ENCODE peak calls at places on chromosomes 6 and 20, in five cellular contexts. Q is adrenal gland, X is H9, Y is endodermal cell, Z is OCI-LY7. D is an unnamed sample. For H3K4me1, the result is how much of the 10 kb centered on the place peaks cover.

GRCh38 chr6:150241751-150242150 is 98.9 kb downstream of the PPP1R14C start:
- DNase-seq in X (no peak), Z (no peak), Y (no peak), Q (no peak), D (no peak)

GRCh38 chr6:160388922-160389321 is 40.7 kb downstream of the SLC22A3 start:
- DNase-seq in Z (no peak), Y (no peak), X (no peak), Q (no peak), D (no peak)

GRCh38 chr6:142478117-142478516 is 176.3 kb downstream of the ADGRG6 start:
- DNase-seq in X (peak), Z (peak), Y (peak), Q (no peak), D (no peak)

GRCh38 chr6:45630801-45631200 is 253.1 kb upstream of the SUPT3H start:
- DNase-seq in Y (no peak), X (no peak), Q (no peak), Z (no peak), D (no peak)

GRCh38 chr6:16836186-16836981 is 75.1 kb upstream of the ATXN1 start:
- DNase-seq in X (no peak), Z (no peak), Y (no peak), Q (no peak), D (no peak)

GRCh38 chr6:43817192-43817591 is 47.2 kb downstream of the VEGFA start:
- DNase-seq in Q (no peak), X (peak), Z (peak), Y (peak), D (no peak)

GRCh38 chr6:107707346-107708270 is 116.5 kb downstream of the SCML4 start:
- DNase-seq in X (peak), Y (peak), Z (no peak), Q (no peak), D (no peak)

GRCh38 chr6:165025040-165025439 is 284.4 kb downstream of the C6orf118 start:
- DNase-seq in X (no peak), Y (no peak), Q (no peak), Z (no peak), D (no peak)

GRCh38 chr6:39389372-39389767 is 66.9 kb upstream of the KCNK16 start:
- DNase-seq in Y (peak), X (no peak), Z (no peak), Q (no peak), D (no peak)

GRCh38 chr6:13926378-13926777 is 1.6 kb downstream of the RNF182 start:
- DNase-seq in Z (no peak), Y (no peak), Q (no peak), X (no peak), D (no peak)

GRCh38 chr6:37565267-37566208 is 65.8 kb upstream of the CCDC167 start:
- DNase-seq in Q (peak), X (peak), Y (peak), Z (no peak), D (no peak)

GRCh38 chr20:53331151-53331973 is 262.3 kb downstream of the ZNF217 start:
- DNase-seq in X (peak), Z (no peak), Q (no peak), Y (peak), D (peak)

GRCh38 chr6:12537389-12537788 is 179.2 kb upstream of the PHACTR1 start:
- DNase-seq in X (no peak), Y (no peak), Q (no peak), Z (no peak), D (no peak)

GRCh38 chr6:143948208-143948607 is 59.9 kb downstream of the PLAGL1 start:
- DNase-seq in Y (no peak), X (no peak), Q (no peak), Z (no peak), D (no peak)

GRCh38 chr6:123116370-123116769 is 120.3 kb downstream of the CLVS2 start:
- DNase-seq in Z (no peak), Y (no peak), Q (no peak), X (no peak), D (no peak)

GRCh38 chr20:45341939-45342862 is 6.0 kb downstream of the SDC4 start:
- DNase-seq in Z (no peak), Q (peak), X (peak), Y (peak), D (peak)

GRCh38 chr6:127347188-127347587 is 3.8 kb upstream of the ECHDC1 start:
- DNase-seq in Z (no peak), X (no peak), Q (no peak), Y (no peak), D (no peak)

GRCh38 chr6:1611322-1611571 is 1.5 kb downstream of the FOXC1 start:
- DNase-seq in Y (no peak), Q (no peak), X (no peak), Z (no peak), D (no peak)

GRCh38 chr6:146154197-146154596 is 125.3 kb downstream of the GRM1 start:
- DNase-seq in Z (no peak), X (peak), Q (no peak), Y (peak), D (peak)

DNA sequence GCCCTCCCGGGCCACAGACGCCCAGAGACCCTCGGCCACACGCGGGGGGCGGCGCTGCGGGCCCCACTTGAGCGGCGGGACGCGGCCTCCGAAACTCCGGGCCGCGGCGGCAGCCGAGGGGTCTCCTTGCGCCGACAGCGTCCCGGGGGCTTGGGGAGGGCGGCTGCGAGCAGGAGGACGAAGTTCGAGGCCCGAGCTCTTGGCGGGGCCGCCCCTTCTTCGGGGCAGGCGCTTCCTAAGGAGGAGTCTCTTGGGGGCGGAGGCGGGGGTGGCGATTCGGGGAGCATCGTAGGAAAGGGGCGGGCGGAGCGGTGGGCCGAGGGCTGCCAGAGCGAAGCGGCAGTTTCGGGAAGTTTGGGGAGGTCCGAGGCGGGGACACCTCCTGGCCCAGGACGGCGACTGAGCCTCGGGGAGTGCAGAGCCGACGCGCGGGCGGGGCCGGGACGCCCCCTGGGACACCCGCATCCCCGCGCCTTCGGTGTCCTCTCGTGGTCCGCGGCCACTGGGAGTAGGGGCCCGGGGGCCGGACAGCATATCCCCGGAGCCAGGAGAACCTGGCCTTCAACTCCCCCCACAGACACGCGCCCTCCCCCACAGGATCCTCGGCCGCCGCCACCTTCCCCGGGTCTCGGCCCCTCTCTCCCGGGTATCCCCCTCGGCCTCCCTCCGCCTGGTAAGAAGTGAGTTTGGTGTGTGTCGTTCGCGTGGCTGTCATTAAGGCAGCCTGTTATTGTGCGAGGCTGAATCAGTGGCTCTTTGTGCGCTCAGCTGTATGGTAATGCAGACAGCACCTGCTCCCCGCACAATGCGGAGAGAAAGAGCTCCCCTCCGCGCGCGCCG is 613 bp upstream of the DLL1 start:
- DNase-seq in X (peak), Y (peak), Q (no peak), Z (peak), D (peak)
- H3K4me1 ChIP-seq in X (under half), Y (under half), Q (under half), Z (under half), D (under half)

GRCh38 chr20:38304845-38305447 is 990 bp downstream of the BPI start:
- DNase-seq in X (peak), Z (peak), Q (no peak), Y (peak), D (no peak)
- TF ChIP-seq CTCF in X (peak), Z (peak), Q (peak), Y (peak), D (peak)

GRCh38 chr6:100724222-100724621 is 156.9 kb downstream of the ASCC3 start:
- DNase-seq in Q (no peak), Y (no peak), Z (no peak), X (no peak), D (no peak)

GRCh38 chr6:100724696-100725095 is 156.4 kb downstream of the ASCC3 start:
- DNase-seq in Q (no peak), Z (no peak), X (no peak), Y (no peak), D (no peak)

GRCh38 chr6:100721256-100721655 is 159.9 kb downstream of the ASCC3 start:
- DNase-seq in Z (no peak), Q (no peak), X (no peak), Y (no peak), D (no peak)

DNA sequence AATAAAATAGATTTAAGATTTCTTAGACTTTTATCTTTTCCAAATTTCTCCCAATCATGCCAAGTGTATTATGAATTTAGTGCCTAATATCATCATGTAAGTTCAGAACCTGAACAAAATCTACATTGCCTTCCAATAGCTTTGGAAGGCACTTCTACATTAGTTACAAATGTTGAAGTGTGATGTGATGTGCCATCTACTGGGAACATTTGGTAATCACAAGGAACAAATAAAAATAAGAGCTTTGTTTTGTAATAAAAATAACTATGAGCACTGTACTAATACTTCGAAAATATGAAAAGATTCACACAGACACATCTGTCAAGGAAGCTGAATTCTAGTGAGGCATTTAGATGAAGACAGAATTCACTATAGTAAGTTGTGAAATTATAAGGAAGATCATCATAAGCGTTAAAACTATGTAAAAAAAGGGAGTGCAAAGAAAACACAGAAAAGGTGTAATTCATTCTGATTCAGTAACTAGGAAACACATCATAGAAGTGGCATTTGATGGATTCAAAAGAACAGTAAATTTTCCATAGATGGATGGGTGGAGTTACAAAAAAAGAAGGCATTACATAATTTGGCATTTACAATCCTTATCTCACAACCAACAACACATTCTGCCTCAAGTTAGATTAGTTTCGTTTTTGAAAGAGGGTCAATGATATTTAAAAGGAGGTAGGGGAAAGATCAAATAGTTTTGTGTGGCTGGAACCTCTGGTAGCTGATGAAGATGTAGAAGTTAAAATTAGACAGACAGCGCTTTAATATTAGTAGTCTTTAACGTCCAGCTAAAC is 161.0 kb downstream of the ASCC3 start:
- DNase-seq in X (no peak), Q (no peak), Y (no peak), Z (peak), D (peak)
- H3K27ac ChIP-seq in X (no peak), Q (no peak), Y (no peak), Z (no peak), D (no peak)

DNA sequence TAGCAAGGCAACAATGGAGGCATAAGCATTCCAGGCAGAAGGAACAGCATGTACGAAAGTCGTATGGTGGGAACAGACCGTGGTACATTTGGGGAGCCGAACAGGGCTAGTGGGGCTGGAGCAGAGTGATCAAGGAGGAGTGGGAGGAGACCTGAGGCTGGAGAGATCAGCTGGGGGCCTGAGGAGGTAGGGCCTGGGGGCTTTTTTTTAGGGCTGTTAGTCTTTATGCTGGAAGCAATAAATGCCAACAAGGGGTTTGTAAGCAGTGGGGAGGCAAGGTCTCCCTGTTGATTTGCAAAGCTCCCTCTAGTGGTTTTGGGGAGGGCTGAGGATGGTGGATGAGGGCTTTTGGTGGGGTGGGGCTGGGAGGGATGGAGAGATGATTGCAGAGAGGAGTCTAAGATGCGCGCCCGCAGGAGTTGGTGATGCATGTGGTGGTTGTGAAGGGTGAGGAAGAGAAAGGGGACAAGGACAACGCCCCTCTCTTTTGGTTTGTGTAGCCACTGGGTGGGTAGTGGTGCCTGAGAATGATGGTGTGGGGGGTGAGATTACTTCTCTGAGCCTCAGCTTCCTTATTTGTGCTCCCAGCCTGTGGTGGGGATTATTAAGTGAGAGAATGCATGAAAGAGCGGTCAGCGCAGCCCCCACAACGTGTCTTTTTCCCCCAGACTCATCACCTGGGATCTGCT is 74.1 kb upstream of the TOX2 start:
- DNase-seq in X (peak), Q (no peak), Z (peak), Y (peak), D (no peak)
- H3K4me1 ChIP-seq in X (under half), Q (under half), Z (under half), Y (under half), D (under half)

DNA sequence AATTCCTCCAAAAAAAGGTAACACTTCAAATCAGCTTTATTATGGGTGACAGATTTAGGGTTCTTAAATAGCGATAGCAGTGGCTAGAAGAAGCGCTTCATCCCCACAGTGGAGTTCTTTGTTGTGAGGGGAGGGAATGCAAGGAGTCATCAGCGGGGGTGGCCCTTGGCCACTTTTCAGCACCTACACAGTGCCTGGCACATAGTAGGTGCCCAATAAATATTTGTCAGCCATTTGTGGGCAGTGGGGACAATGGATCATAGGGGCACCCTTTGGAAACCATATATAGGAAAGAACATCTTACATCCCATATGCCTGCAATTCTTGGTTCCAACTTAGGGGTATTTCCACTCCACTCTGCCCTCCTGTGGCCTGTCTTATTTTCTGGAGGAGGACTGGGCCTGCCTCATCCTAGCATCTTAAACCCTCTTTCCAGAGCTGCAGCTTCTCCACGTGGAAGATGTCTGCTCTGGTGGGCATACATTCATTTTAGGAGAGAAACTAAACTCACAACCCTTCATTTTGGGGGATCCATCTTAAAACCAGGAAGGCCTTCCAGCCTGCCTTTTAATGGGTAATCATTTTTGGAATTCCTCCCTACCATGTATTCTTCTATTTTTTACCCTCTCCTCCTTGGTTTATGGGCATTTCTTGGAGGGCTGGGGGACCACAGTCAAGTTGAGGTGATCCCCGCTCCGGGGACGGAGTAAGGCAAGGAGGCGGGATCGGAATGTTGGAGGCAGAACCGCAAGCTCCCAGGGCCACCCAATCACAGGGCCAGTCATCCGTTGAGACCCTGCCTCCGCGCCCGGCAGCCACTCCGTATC is 2.6 kb upstream of the GPSM3 start:
- DNase-seq in Q (no peak), Y (peak), X (peak), Z (peak), D (peak)
- TF ChIP-seq CTCF in Q (peak), Y (peak), X (peak), Z (peak), D (peak)

DNA sequence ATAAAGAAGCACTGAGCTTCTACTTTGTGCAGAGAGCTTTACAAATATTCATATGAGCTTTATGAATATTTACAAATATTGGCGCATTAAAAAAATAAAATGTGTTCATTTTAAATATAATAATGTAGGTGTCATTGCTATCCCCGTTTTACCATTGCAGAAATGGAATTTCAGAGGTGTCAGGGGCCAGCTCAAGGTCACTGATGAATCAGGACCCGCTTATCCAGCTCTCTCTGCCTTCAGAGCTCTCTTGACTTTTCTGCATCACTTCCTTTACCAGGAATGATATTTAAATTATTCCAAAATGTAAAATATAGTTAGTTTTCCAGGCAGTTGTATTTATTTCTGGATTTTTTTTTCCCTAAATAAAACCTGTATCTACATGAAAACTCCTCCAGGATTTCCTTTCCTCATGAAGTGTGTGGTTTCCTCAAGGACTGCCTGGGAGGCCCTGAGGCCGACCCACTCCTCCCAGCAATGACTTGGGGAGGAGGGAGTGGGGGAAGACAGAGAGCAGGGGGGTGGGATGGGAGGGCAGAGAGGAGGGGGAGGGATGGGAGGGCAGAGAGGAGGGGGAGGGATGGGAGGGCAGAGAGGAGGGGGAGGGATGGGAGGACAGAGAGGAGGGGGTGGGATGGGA is 161.7 kb upstream of the AGPAT4 start:
- DNase-seq in Q (no peak), Y (no peak), Z (no peak), X (no peak), D (no peak)
- H3K27ac ChIP-seq in Q (peak), Y (peak), Z (no peak), X (no peak), D (no peak)

DNA sequence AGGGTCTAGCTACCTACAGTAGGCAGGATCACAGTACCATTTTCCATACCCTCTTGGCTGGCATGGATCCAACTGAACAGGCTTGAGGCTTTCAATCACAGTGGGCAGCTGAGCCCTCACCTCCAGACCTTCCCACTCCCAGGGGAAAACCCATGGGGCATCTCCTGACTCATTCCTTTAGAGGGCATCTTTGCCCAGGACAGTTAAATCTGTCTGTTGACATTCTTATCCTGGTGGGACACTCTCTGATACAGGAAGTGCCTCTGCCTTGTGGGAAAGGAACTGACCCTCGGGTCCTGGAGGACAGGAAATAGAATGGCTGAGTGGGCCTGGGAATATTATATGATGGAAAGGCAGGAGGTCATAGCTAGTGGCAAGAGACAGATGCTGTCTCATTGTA is 10.2 kb upstream of the EPB41L1 start:
- DNase-seq in Z (no peak), Q (no peak), Y (peak), X (no peak), D (no peak)
- H3K4me1 ChIP-seq in Z (half or more), Q (under half), Y (under half), X (under half), D (under half)

GRCh38 chr6:31769684-31770371 is 7.3 kb downstream of the VWA7 start:
- DNase-seq in Y (peak), Q (peak), X (peak), Z (peak), D (peak)
- TF ChIP-seq CTCF in Y (peak), Q (peak), X (peak), Z (peak), D (peak)

GRCh38 chr20:50271674-50272412 is 81.2 kb downstream of the CEBPB start:
- DNase-seq in X (no peak), Y (no peak), Q (no peak), Z (no peak), D (no peak)
- H3K27ac ChIP-seq in X (no peak), Y (no peak), Q (peak), Z (no peak), D (no peak)